ENCODE peak calls at places on chromosomes 1 and 21, in six cellular contexts. V is Caco-2; Y is CD8-positive, alpha-beta T cell; M is osteoblast; W is heart left ventricle; H is fibroblast of lung. E is an unnamed sample.

GRCh38 chr21:39120876-39121599 is 62.2 kb downstream of the PSMG1 start:
- DNase-seq in M (no peak), V (no peak), H (no peak), Y (no peak), W (no peak), E (no peak)

GRCh38 chr1:18021242-18021641 is 86.4 kb upstream of the IGSF21 start:
- DNase-seq in M (no peak), V (no peak), H (no peak), W (no peak), Y (no peak), E (no peak)

GRCh38 chr1:3313579-3313955 is 140.9 kb upstream of the ARHGEF16 start:
- DNase-seq in H (peak; percentile 95), V (no peak), Y (no peak), M (peak; percentile 98), W (peak; percentile 88), E (no peak)

GRCh38 chr21:15908187-15908586 is 178.4 kb downstream of the USP25 start:
- DNase-seq in H (peak; percentile 55), W (no peak), M (no peak), V (no peak), Y (no peak), E (no peak)

GRCh38 chr1:239723821-239724367 is 337.5 kb downstream of the CHRM3 start:
- DNase-seq in V (no peak), M (no peak), W (no peak), Y (no peak), H (peak; percentile 50), E (no peak)

GRCh38 chr21:36980280-36981048 is 14.0 kb upstream of the HLCS start:
- DNase-seq in V (peak; percentile 45), H (peak; percentile 11), M (no peak), Y (no peak), W (peak; percentile 20), E (no peak)

GRCh38 chr1:78755986-78756385 is 106.4 kb downstream of the IFI44 start:
- DNase-seq in W (no peak), V (no peak), Y (no peak), M (no peak), H (no peak), E (no peak)

GRCh38 chr21:36478207-36478701 is 1.7 kb downstream of the CLDN14 start:
- DNase-seq in M (peak; percentile 94), V (no peak), Y (no peak), H (peak; percentile 97), W (no peak), E (no peak)

GRCh38 chr1:2971146-2971501 is 50.1 kb upstream of the ACTRT2 start:
- DNase-seq in M (peak; percentile 86), H (no peak), V (no peak), W (no peak), Y (no peak), E (no peak)

GRCh38 chr1:57991289-57991688 is 555.2 kb downstream of the OMA1 start:
- DNase-seq in H (no peak), M (no peak), Y (no peak), W (no peak), V (no peak), E (no peak)

GRCh38 chr1:19398309-19398760 is 86.2 kb downstream of the SLC66A1 start:
- DNase-seq in H (peak; percentile 100), V (no peak), W (no peak), Y (no peak), M (peak; percentile 96), E (no peak)

GRCh38 chr1:225658041-225658440 is 5.1 kb upstream of the ENAH start:
- DNase-seq in M (peak; percentile 32), V (no peak), H (peak; percentile 60), Y (no peak), W (no peak), E (no peak)

GRCh38 chr1:212960932-212961331 is 10.6 kb downstream of the VASH2 start:
- DNase-seq in W (no peak), H (no peak), M (no peak), Y (no peak), V (no peak), E (no peak)

GRCh38 chr1:86823821-86824500 is 90.0 kb downstream of the SELENOF start:
- DNase-seq in Y (no peak), V (no peak), W (no peak), H (no peak), M (no peak), E (peak; percentile 79)

GRCh38 chr1:226424228-226425003 is 16.5 kb upstream of the PARP1 start:
- DNase-seq in W (no peak), H (peak; percentile 61), M (peak; percentile 92), Y (no peak), V (no peak), E (no peak)

GRCh38 chr1:40844079-40844478 is 18.1 kb downstream of the CITED4 start:
- DNase-seq in H (no peak), V (no peak), M (no peak), Y (no peak), W (no peak), E (no peak)

DNA sequence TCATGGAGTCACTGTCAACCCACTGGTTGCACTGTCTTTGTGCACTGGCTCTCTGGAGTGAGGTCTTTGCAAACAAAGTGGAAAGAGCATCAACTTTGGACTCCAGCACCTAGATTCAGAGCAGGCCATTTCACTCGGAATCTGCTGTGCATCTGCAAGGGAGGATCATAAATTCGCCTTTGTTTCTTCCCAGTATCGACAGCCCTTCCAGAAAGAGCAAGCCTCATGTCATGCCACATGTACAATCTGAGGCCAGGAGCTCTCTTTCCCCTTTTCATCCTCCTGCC is 853 bp upstream of the PCSK9 start:
- DNase-seq in V (no peak), M (no peak), H (no peak), W (no peak), Y (no peak), E (peak; percentile 34)
- H3K27me3 ChIP-seq in V (no peaks in the 10 kb centered on the region), M (peaks cover 85% of the 10 kb centered on the region), H (peaks cover 72% of the 10 kb centered on the region), W (peaks cover 64% of the 10 kb centered on the region), Y (no peaks in the 10 kb centered on the region), E (peaks cover 6% of the 10 kb centered on the region)

DNA sequence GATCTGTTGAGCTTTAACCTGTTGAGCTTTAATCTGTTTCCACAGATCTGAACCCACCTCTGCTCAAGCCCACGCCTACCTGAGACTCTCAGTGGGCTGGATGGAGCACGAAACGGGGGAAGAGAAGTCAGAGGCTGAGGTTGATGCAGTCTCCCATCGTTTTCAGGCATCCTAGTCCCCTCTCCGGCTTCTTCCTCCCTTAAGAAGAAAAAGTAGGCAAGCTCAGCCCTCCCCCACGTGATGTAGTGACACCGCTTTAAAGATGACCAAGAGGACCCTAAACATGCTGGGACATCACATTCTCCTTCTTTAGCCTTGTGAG is 9.4 kb downstream of the HLX start:
- DNase-seq in W (no peak), Y (no peak), M (no peak), V (no peak), H (no peak), E (no peak)
- H3K27me3 ChIP-seq in W (peaks cover 70% of the 10 kb centered on the region), Y (peaks cover 6% of the 10 kb centered on the region), M (peaks cover 26% of the 10 kb centered on the region), V (no peaks in the 10 kb centered on the region), H (no peaks in the 10 kb centered on the region), E (peaks cover 56% of the 10 kb centered on the region)

DNA sequence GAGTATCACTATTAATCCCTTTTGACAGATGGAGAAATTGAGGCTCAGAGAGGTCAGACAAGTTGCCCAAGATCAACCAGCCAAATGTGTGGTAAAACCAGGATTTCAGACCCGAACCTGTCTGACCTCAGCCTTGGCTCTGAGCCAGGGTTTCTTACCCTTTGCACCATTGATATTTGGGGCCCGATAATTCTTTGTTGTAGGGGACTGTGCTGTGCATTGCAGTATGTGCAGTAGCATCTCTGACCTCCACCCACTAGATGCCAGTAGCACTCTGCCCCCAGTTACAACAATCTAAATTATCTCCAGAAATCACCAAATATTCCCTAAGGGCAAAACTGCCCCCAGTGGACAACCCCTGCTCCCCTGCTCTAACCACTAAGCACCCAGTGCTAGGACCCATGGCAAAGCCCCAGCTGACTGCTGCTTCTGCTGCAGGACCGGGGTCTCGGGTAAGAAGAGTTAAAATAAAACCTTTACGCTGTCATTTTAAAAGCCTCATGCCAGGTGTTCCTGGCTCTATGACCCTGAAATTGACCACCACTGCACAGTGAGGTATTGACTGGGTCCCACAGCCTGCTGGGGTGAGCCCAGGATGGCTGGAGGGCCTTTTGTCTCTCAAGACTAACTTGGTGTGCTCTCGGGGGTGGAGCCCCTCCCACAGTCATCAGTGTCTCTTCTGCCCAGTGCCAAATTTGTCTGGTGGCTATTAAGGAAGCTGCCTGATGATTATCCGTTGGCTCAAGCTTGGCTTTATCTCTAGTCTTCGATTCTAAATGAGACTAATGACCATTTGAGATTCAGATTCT is 5.6 kb upstream of the MAN1C1 start:
- DNase-seq in M (no peak), H (no peak), Y (no peak), V (no peak), W (no peak), E (no peak)
- H3K27me3 ChIP-seq in M (peaks cover 51% of the 10 kb centered on the region), H (peaks cover 38% of the 10 kb centered on the region), Y (no peaks in the 10 kb centered on the region), V (no peaks in the 10 kb centered on the region), W (no peaks in the 10 kb centered on the region), E (peaks cover 15% of the 10 kb centered on the region)

GRCh38 chr21:32412162-32412997 is at the start of gene EVA1C:
- DNase-seq in H (peak; percentile 32), M (peak; percentile 88), W (peak; percentile 77), Y (peak; percentile 51), V (no peak), E (no peak)
- H3K27me3 ChIP-seq in H (no peaks in the 10 kb centered on the region), M (no peaks in the 10 kb centered on the region), W (no peaks in the 10 kb centered on the region), Y (no peaks in the 10 kb centered on the region), V (peaks cover 3% of the 10 kb centered on the region), E (peaks cover 5% of the 10 kb centered on the region)